ENCODE peak calls at places on chromosome 2, in nine cellular contexts. G is GDM1; E is cardiac fibroblast; Z is GM19239; Q is left lobe of liver; D is activated CD4-positive, alpha-beta T cell treated with anti-CD3 and anti-CD28 coated beads, Interleukin-2, amount 10 ng/mL, durations not matched to agents 7 days and 5 days; B is naive B cell; W is endothelial cell; K is A172. S is an unnamed sample.

GRCh38 chr2:120470041-120470716 is 124.2 kb downstream of the INHBB start:
- DNase-seq in G (no peak), E (peak; percentile 94), Z (no peak), Q (peak; percentile 94), D (no peak), B (no peak), W (peak; percentile 44), K (peak; percentile 64), S (peak; percentile 89)

GRCh38 chr2:235937092-235937491 is 231.1 kb downstream of the GBX2 start:
- DNase-seq in G (no peak), E (no peak), Z (no peak), Q (peak; percentile 42), D (no peak), B (no peak), W (no peak), K (no peak), S (no peak)

GRCh38 chr2:175574069-175574468 is 392.6 kb upstream of the ATP5MC3 start:
- DNase-seq in G (no peak), E (no peak), Z (no peak), Q (no peak), D (no peak), B (no peak), W (no peak), K (no peak), S (no peak)

GRCh38 chr2:85226783-85227182 is 93.6 kb downstream of the TCF7L1 start:
- DNase-seq in G (no peak), E (no peak), Z (no peak), Q (no peak), D (no peak), B (no peak), W (no peak), K (no peak), S (no peak)

GRCh38 chr2:213411582-213412289 is 127.5 kb downstream of the SPAG16 start:
- DNase-seq in G (no peak), E (no peak), Z (no peak), Q (no peak), D (no peak), B (no peak), W (no peak), K (no peak), S (no peak)

GRCh38 chr2:30193104-30193681 is 38.1 kb upstream of the LBH start:
- DNase-seq in G (no peak), E (no peak), Z (no peak), Q (no peak), D (no peak), B (no peak), W (no peak), K (peak; percentile 14), S (no peak)

GRCh38 chr2:10303174-10303633 is 500 bp downstream of the HPCAL1 start:
- DNase-seq in G (no peak), E (peak; percentile 32), Z (no peak), Q (no peak), D (peak; percentile 39), B (no peak), W (peak; percentile 10), K (no peak), S (no peak)

GRCh38 chr2:222693837-222694236 is 22.4 kb downstream of the MOGAT1 start:
- DNase-seq in G (no peak), E (peak; percentile 56), Z (no peak), Q (no peak), D (no peak), B (no peak), W (no peak), K (no peak), S (no peak)

GRCh38 chr2:225064362-225064761 is 22.1 kb upstream of the DOCK10 start:
- DNase-seq in G (no peak), E (no peak), Z (no peak), Q (no peak), D (no peak), B (no peak), W (no peak), K (no peak), S (no peak)

GRCh38 chr2:221034973-221035372 is 537.1 kb downstream of the EPHA4 start:
- DNase-seq in G (no peak), E (no peak), Z (no peak), Q (no peak), D (no peak), B (no peak), W (no peak), K (no peak), S (no peak)

GRCh38 chr2:202019689-202020450 is 13.8 kb upstream of the FZD7 start:
- DNase-seq in G (no peak), E (no peak), Z (no peak), Q (no peak), D (no peak), B (no peak), W (no peak), K (no peak), S (no peak)

GRCh38 chr2:88239781-88240180 is 69.6 kb downstream of the THNSL2 start:
- DNase-seq in G (no peak), E (no peak), Z (no peak), Q (no peak), D (no peak), B (no peak), W (no peak), K (no peak), S (no peak)

GRCh38 chr2:169771612-169772011 is 27.1 kb upstream of the SSB start:
- DNase-seq in G (no peak), E (no peak), Z (no peak), Q (no peak), D (no peak), B (no peak), W (no peak), K (no peak), S (no peak)

GRCh38 chr2:97693476-97693875 is 19.9 kb upstream of the ZAP70 start:
- DNase-seq in G (no peak), E (peak; percentile 44), Z (no peak), Q (peak; percentile 6), D (no peak), B (no peak), W (no peak), K (peak; percentile 39), S (no peak)

GRCh38 chr2:160742679-160743078 is 249.1 kb upstream of the RBMS1 start:
- DNase-seq in G (no peak), E (peak; percentile 76), Z (no peak), Q (no peak), D (no peak), B (no peak), W (no peak), K (no peak), S (no peak)

GRCh38 chr2:13714466-13714865 is 918.1 kb upstream of the LRATD1 start:
- DNase-seq in G (no peak), E (no peak), Z (no peak), Q (no peak), D (no peak), B (no peak), W (no peak), K (no peak), S (no peak)

GRCh38 chr2:102185347-102185746 is 1.5 kb upstream of the IL1RL2 start:
- DNase-seq in G (no peak), E (peak; percentile 56), Z (no peak), Q (no peak), D (no peak), B (no peak), W (peak; percentile 26), K (no peak), S (no peak)

GRCh38 chr2:127421871-127422618 is 3.8 kb downstream of the PROC start:
- DNase-seq in G (no peak), E (no peak), Z (no peak), Q (peak; percentile 39), D (no peak), B (no peak), W (no peak), K (no peak), S (no peak)

GRCh38 chr2:44543773-44544725 is 182.3 kb downstream of the CAMKMT start:
- DNase-seq in G (no peak), E (no peak), Z (no peak), Q (no peak), D (no peak), B (no peak), W (no peak), K (no peak), S (no peak)

GRCh38 chr2:86764661-86765307 is 25.9 kb downstream of the CD8A start:
- DNase-seq in G (no peak), E (peak; percentile 65), Z (peak; percentile 26), Q (no peak), D (peak; percentile 51), B (peak; percentile 19), W (peak; percentile 52), K (peak; percentile 49), S (no peak)

GRCh38 chr2:102236132-102236531 is 49.3 kb downstream of the IL1RL2 start:
- DNase-seq in G (no peak), E (no peak), Z (no peak), Q (peak; percentile 23), D (no peak), B (no peak), W (no peak), K (no peak), S (no peak)

GRCh38 chr2:44044281-44044720 is 48.5 kb upstream of the LRPPRC start:
- DNase-seq in G (peak; percentile 76), E (peak; percentile 84), Z (peak; percentile 76), Q (peak; percentile 90), D (peak; percentile 83), B (peak; percentile 62), W (peak; percentile 88), K (peak; percentile 89), S (peak; percentile 92)

GRCh38 chr2:17429130-17429529 is 89.1 kb downstream of the RAD51AP2 start:
- DNase-seq in G (no peak), E (peak; percentile 69), Z (no peak), Q (no peak), D (no peak), B (no peak), W (no peak), K (peak; percentile 32), S (no peak)

GRCh38 chr2:99066602-99067001 is 74.9 kb upstream of the C2orf15 start:
- DNase-seq in G (peak; percentile 42), E (peak; percentile 70), Z (peak; percentile 19), Q (no peak), D (peak; percentile 53), B (peak; percentile 11), W (peak; percentile 20), K (peak; percentile 46), S (peak; percentile 31)

GRCh38 chr2:56348382-56348781 is 164.6 kb downstream of the CCDC85A start:
- DNase-seq in G (no peak), E (no peak), Z (no peak), Q (no peak), D (no peak), B (no peak), W (no peak), K (no peak), S (no peak)

GRCh38 chr2:72133721-72134407 is 13.8 kb downstream of the CYP26B1 start:
- DNase-seq in G (no peak), E (no peak), Z (no peak), Q (no peak), D (no peak), B (no peak), W (no peak), K (no peak), S (no peak)